ENCODE peak calls at places on chromosomes 4 and X, in five cellular contexts. X, Z, F, G and B are unnamed samples.

GRCh38 chrX:96692911-96693310 is 8.3 kb downstream of the DIAPH2 start:
- DNase-seq in X (no peak), Z (no peak), F (no peak), G (no peak), B (no peak)

GRCh38 chr4:14022428-14022827 is 394.9 kb upstream of the BOD1L1 start:
- DNase-seq in X (no peak), Z (no peak), F (no peak), G (no peak), B (no peak)

GRCh38 chrX:148133099-148133725 is 152.1 kb downstream of the FMR1NB start:
- DNase-seq in X (no peak), Z (no peak), F (no peak), G (no peak), B (no peak)

GRCh38 chr4:102663073-102663472 is 97.7 kb downstream of the MANBA start:
- DNase-seq in X (no peak), Z (no peak), F (no peak), G (no peak), B (no peak)

GRCh38 chr4:121340247-121340646 is 40.6 kb downstream of the QRFPR start:
- DNase-seq in X (no peak), Z (no peak), F (no peak), G (no peak), B (no peak)

GRCh38 chr4:77994194-77994721 is 62.9 kb upstream of the FRAS1 start:
- DNase-seq in X (peak), Z (no peak), F (no peak), G (no peak), B (peak)

GRCh38 chr4:48699470-48699869 is 80.6 kb downstream of the FRYL start:
- DNase-seq in X (no peak), Z (no peak), F (no peak), G (no peak), B (no peak)

GRCh38 chr4:81404294-81404693 is 67.4 kb downstream of the RASGEF1B start:
- DNase-seq in X (no peak), Z (no peak), F (no peak), G (no peak), B (no peak)

GRCh38 chr4:2296621-2297601 is 35.0 kb upstream of the MXD4 start:
- DNase-seq in X (no peak), Z (no peak), F (no peak), G (peak), B (no peak)

GRCh38 chr4:4659871-4660651 is 118.2 kb upstream of the STX18 start:
- DNase-seq in X (no peak), Z (no peak), F (no peak), G (no peak), B (no peak)

GRCh38 chr4:20954541-20954940 is 254.3 kb downstream of the PACRGL start:
- DNase-seq in X (no peak), Z (no peak), F (no peak), G (no peak), B (no peak)

GRCh38 chrX:82218361-82218760 is 1016.5 kb downstream of the SH3BGRL start:
- DNase-seq in X (no peak), Z (no peak), F (no peak), G (no peak), B (no peak)

GRCh38 chrX:150291014-150291413 is 72.1 kb upstream of the MAMLD1 start:
- DNase-seq in X (no peak), Z (no peak), F (no peak), G (no peak), B (no peak)

GRCh38 chrX:73944582-73944947 is 359.4 kb upstream of the ZCCHC13 start:
- DNase-seq in X (no peak), Z (no peak), F (no peak), G (no peak), B (no peak)

GRCh38 chr4:160180206-160180605 is 1077.3 kb downstream of the RAPGEF2 start:
- DNase-seq in X (no peak), Z (no peak), F (no peak), G (no peak), B (no peak)

GRCh38 chr4:41611124-41611838 is 73.3 kb downstream of the LIMCH1 start:
- DNase-seq in X (no peak), Z (no peak), F (no peak), G (no peak), B (no peak)

GRCh38 chrX:43633757-43634156 is 22.3 kb upstream of the MAOA start:
- DNase-seq in X (no peak), Z (no peak), F (no peak), G (no peak), B (no peak)

GRCh38 chr4:156347412-156348075 is 393.9 kb upstream of the CTSO start:
- DNase-seq in X (no peak), Z (no peak), F (no peak), G (no peak), B (no peak)

GRCh38 chrX:153469811-153470410 is 465 bp downstream of the HAUS7 start:
- DNase-seq in X (no peak), Z (no peak), F (no peak), G (no peak), B (peak)

GRCh38 chr4:82043081-82043808 is 330.5 kb downstream of the HNRNPD start:
- DNase-seq in X (no peak), Z (no peak), F (no peak), G (no peak), B (no peak)

GRCh38 chr4:73698217-73698616 is 42.2 kb upstream of the CXCL8 start:
- DNase-seq in X (no peak), Z (no peak), F (no peak), G (no peak), B (no peak)

GRCh38 chrX:120690941-120691340 is 61.1 kb upstream of the C1GALT1C1 start:
- DNase-seq in X (no peak), Z (no peak), F (no peak), G (no peak), B (no peak)

GRCh38 chrX:56289449-56289848 is 57.3 kb downstream of the KLF8 start:
- DNase-seq in X (no peak), Z (no peak), F (no peak), G (no peak), B (no peak)

GRCh38 chr4:143188325-143189088 is 3.8 kb downstream of the USP38 start:
- DNase-seq in X (no peak), Z (no peak), F (no peak), G (no peak), B (no peak)

GRCh38 chr4:2858451-2859217 is 15.0 kb downstream of the ADD1 start:
- DNase-seq in X (no peak), Z (no peak), F (no peak), G (no peak), B (no peak)

GRCh38 chr4:57073559-57073958 is 36.6 kb downstream of the IGFBP7 start:
- DNase-seq in X (no peak), Z (no peak), F (no peak), G (no peak), B (no peak)